ENCODE peak calls at places on chromosomes 16 and 17, in six cellular contexts. U is stomach; H is AG09319; V is nephron progenitor cell; I is CD4-positive, alpha-beta T cell; E is RWPE2. P is an unnamed sample.

GRCh38 chr17:17729620-17730249 is 48.5 kb downstream of the RAI1 start:
- DNase-seq in V (peak; percentile 57), H (no peak), U (peak; percentile 53), E (no peak), I (peak; percentile 49), P (no peak)

GRCh38 chr16:75058815-75059214 is 57.8 kb downstream of the LDHD start:
- DNase-seq in H (no peak), I (no peak), E (no peak), U (no peak), V (no peak), P (no peak)

GRCh38 chr16:66878067-66878466 is 2.2 kb upstream of the PDP2 start:
- DNase-seq in U (no peak), H (no peak), I (no peak), E (no peak), V (no peak), P (no peak)

GRCh38 chr17:75476274-75476673 is 19.8 kb downstream of the TMEM94 start:
- DNase-seq in U (no peak), H (no peak), V (no peak), E (no peak), I (no peak), P (no peak)

GRCh38 chr16:57427824-57428223 is 19.4 kb downstream of the CIAPIN1 start:
- DNase-seq in U (no peak), E (no peak), V (no peak), H (no peak), I (no peak), P (no peak)

GRCh38 chr16:371729-372521 is 1.6 kb upstream of the MRPL28 start:
- DNase-seq in E (peak; percentile 47), H (no peak), V (no peak), I (no peak), U (no peak), P (peak; percentile 37)

GRCh38 chr16:70573451-70574121 is 50.0 kb downstream of the SF3B3 start:
- DNase-seq in I (no peak), U (no peak), E (peak; percentile 37), H (peak; percentile 79), V (no peak), P (peak; percentile 46)

GRCh38 chr16:35908152-35908551 is 2448.7 kb downstream of the TP53TG3F start:
- DNase-seq in V (no peak), H (no peak), U (no peak), I (no peak), E (no peak), P (no peak)

GRCh38 chr17:56098746-56099145 is 54.5 kb upstream of the ANKFN1 start:
- DNase-seq in I (no peak), V (no peak), E (no peak), U (no peak), H (no peak), P (no peak)

GRCh38 chr16:48905632-48906031 is 295.7 kb upstream of the N4BP1 start:
- DNase-seq in I (no peak), U (no peak), V (no peak), E (no peak), H (no peak), P (no peak)

GRCh38 chr17:8826808-8827435 is 27.8 kb upstream of the MFSD6L start:
- DNase-seq in U (no peak), H (no peak), I (no peak), V (no peak), E (no peak), P (no peak)

GRCh38 chr17:35460354-35460851 is 11.8 kb upstream of the SLFN13 start:
- DNase-seq in E (peak; percentile 73), I (peak; percentile 49), V (peak; percentile 72), U (peak; percentile 88), H (no peak), P (peak; percentile 95)

GRCh38 chr17:33642002-33642401 is 348.9 kb upstream of the ASIC2 start:
- DNase-seq in H (no peak), E (no peak), I (no peak), V (no peak), U (no peak), P (no peak)

GRCh38 chr17:45366049-45366448 is 49.2 kb upstream of the MAP3K14 start:
- DNase-seq in H (no peak), V (no peak), E (peak; percentile 8), U (no peak), I (no peak), P (peak; percentile 7)

GRCh38 chr16:10827691-10828341 is 9.2 kb upstream of the TVP23A start:
- DNase-seq in I (no peak), U (peak; percentile 72), E (no peak), V (no peak), H (peak; percentile 63), P (peak; percentile 57)

GRCh38 chr16:59971264-59971663 is 1237.1 kb upstream of the GOT2 start:
- DNase-seq in I (no peak), H (no peak), V (no peak), U (no peak), E (no peak), P (no peak)

GRCh38 chr16:66044089-66044488 is 322.4 kb upstream of the CDH5 start:
- DNase-seq in I (no peak), V (no peak), E (no peak), U (no peak), H (no peak), P (no peak)

GRCh38 chr16:81732699-81733098 is 46.4 kb upstream of the PLCG2 start:
- DNase-seq in V (no peak), H (no peak), E (no peak), I (no peak), U (no peak), P (no peak)

GRCh38 chr17:67095803-67096202 is 51.4 kb downstream of the CACNG1 start:
- DNase-seq in V (no peak), I (no peak), E (no peak), H (no peak), U (no peak), P (no peak)

GRCh38 chr16:24921229-24921628 is 75.5 kb downstream of the SLC5A11 start:
- DNase-seq in I (no peak), V (no peak), H (no peak), E (no peak), U (no peak), P (no peak)

GRCh38 chr17:56785396-56785795 is 48.3 kb downstream of the C17orf67 start:
- DNase-seq in I (no peak), U (no peak), H (peak; percentile 45), V (no peak), E (no peak), P (no peak)

GRCh38 chr16:58057784-58058183 is 32.2 kb downstream of the MMP15 start:
- DNase-seq in E (no peak), U (no peak), H (no peak), I (no peak), V (no peak), P (no peak)

GRCh38 chr17:4956493-4957061 is 5.7 kb downstream of the ENO3 start:
- DNase-seq in I (peak; percentile 38), U (peak; percentile 46), E (no peak), H (no peak), V (no peak), P (no peak)
- TF ChIP-seq CTCF in I (peak; percentile 20), U (no peak), E (no peak), H (peak; percentile 19), V (no peak), P (peak; percentile 18)

GRCh38 chr16:17211797-17212196 is 259.0 kb downstream of the XYLT1 start:
- DNase-seq in H (no peak), U (no peak), I (peak; percentile 14), V (peak; percentile 18), E (no peak), P (no peak)
- TF ChIP-seq CTCF in H (peak; percentile 6), U (no peak), I (peak; percentile 63), V (peak; percentile 46), E (peak; percentile 34), P (peak; percentile 17)

DNA sequence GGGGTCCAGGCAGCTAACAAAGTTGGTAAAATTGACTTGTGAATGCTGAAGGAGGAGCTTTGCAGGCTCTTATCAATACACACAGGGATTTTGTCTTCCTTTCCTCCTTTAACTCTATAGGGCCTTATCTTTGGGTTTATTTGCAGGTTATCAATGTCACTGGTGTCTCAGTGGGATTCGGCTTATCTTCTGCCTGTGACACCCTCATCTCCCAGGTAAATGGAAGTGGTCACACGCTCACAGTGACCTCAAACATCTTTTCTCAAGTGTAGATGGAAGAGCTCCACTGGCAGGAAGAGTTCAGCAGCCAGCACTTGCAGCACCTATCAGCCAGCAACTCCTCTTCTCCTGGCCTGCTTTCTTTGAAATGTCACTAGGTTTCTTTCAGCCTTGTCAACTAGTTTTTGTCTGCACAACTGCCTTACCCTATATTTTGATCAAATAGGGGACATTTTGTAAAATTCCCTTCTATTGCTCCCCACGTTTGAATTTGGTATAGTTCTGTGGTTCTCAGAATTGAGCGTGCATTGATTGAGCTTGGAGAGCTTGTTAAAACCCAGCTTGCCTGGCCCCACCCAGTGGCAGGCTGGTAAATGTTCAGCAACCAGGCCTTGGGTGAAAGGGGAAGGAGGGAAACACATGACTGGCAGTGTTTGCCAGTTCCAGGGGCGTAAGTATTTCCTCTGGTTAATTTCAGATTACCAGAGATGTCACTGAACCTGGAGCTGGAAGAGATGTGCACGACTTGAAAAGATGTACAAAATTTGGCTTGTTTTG is 12.8 kb downstream of the SLC47A1 start:
- DNase-seq in U (peak; percentile 43), E (no peak), H (no peak), I (no peak), V (no peak), P (peak; percentile 31)
- TF ChIP-seq CTCF in U (peak; percentile 14), E (no peak), H (no peak), I (no peak), V (no peak), P (no peak)

GRCh38 chr17:7548585-7549400 is at the start of gene TNFSF12:
- DNase-seq in I (peak; percentile 66), E (no peak), H (no peak), U (peak; percentile 55), V (peak; percentile 69), P (peak; percentile 74)
- TF ChIP-seq CTCF in I (no peak), E (no peak), H (peak; percentile 22), U (no peak), V (no peak), P (peak; percentile 5)

GRCh38 chr16:72129976-72130656 is 36.5 kb downstream of the DHX38 start:
- DNase-seq in I (no peak), V (no peak), U (no peak), H (no peak), E (no peak), P (no peak)

GRCh38 chr16:72137380-72138063 is 34.4 kb downstream of the PMFBP1 start:
- DNase-seq in U (no peak), H (no peak), E (no peak), I (no peak), V (no peak), P (no peak)

GRCh38 chr16:72138064-72138572 is 33.8 kb downstream of the PMFBP1 start:
- DNase-seq in I (no peak), V (no peak), E (no peak), U (no peak), H (no peak), P (no peak)

GRCh38 chr16:72131036-72131435 is 37.4 kb downstream of the DHX38 start:
- DNase-seq in H (no peak), E (no peak), I (no peak), U (no peak), V (no peak), P (no peak)

DNA sequence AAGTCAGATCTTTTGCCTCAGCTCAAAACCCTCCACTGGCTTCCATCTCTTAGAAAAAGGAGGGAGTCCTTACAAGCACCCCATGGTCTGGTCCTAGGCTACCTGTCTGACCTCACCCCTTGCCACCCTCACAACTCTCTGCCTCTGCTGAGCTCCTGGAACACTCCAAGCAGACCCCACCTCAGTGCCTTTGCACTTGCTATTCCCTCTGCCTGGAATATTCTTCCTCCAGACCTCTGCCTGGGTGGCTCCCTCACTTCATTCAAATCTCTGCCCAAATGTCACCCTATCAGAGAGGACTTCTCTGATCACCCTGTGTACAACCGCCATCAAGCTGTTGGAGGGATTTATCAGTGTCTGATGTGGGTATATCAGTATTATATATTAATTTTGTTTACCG is 37.4 kb downstream of the PMFBP1 start:
- DNase-seq in V (no peak), E (no peak), I (no peak), U (no peak), H (no peak), P (no peak)
- TF ChIP-seq CTCF in V (no peak), E (no peak), I (no peak), U (no peak), H (no peak), P (no peak)